ENCODE peak calls at places on chromosome 7, in five cellular contexts. L is neural crest cell, Q is occipital lobe, E is amygdala, Z is globus pallidus. U is an unnamed sample.

GRCh38 chr7:74475243-74475986 is 21.7 kb downstream of the GTF2IRD1 start:
- DNase-seq in L (no peak), Q (no peak), E (no peak), Z (no peak), U (no peak)

GRCh38 chr7:67950321-67951083 is 953.9 kb downstream of the TYW1 start:
- DNase-seq in L (no peak), Q (no peak), E (no peak), Z (no peak), U (no peak)

GRCh38 chr7:44383566-44383965 is 58.2 kb upstream of the CAMK2B start:
- DNase-seq in L (no peak), Q (no peak), E (no peak), Z (no peak), U (peak)

GRCh38 chr7:120165231-120165630 is 107.7 kb upstream of the KCND2 start:
- DNase-seq in L (no peak), Q (no peak), E (no peak), Z (no peak), U (no peak)

GRCh38 chr7:54663603-54664234 is 95.3 kb downstream of the SEC61G start:
- DNase-seq in L (no peak), Q (no peak), E (no peak), Z (peak), U (no peak)

GRCh38 chr7:96676901-96677300 is 32.7 kb downstream of the SEM1 start:
- DNase-seq in L (no peak), Q (no peak), E (no peak), Z (no peak), U (no peak)

GRCh38 chr7:157302314-157302711 is 34.5 kb upstream of the DNAJB6 start:
- DNase-seq in L (no peak), Q (no peak), E (no peak), Z (no peak), U (no peak)

GRCh38 chr7:1289681-1290261 is 57.1 kb downstream of the UNCX start:
- DNase-seq in L (no peak), Q (no peak), E (no peak), Z (no peak), U (peak)

GRCh38 chr7:152367170-152367569 is 68.6 kb downstream of the KMT2C start:
- DNase-seq in L (no peak), Q (no peak), E (no peak), Z (no peak), U (no peak)

GRCh38 chr7:46178685-46179084 is 257.6 kb upstream of the IGFBP3 start:
- DNase-seq in L (no peak), Q (peak), E (no peak), Z (no peak), U (no peak)

GRCh38 chr7:106462365-106462859 is 177.6 kb upstream of the NAMPT start:
- DNase-seq in L (peak), Q (no peak), E (no peak), Z (peak), U (peak)

GRCh38 chr7:30548762-30549344 is 44.2 kb upstream of the GGCT start:
- DNase-seq in L (peak), Q (peak), E (peak), Z (peak), U (peak)